ENCODE peak calls at places on chromosomes 16 and 17, in seven cellular contexts. D is lung, T is stomach, B is NCI-H1092 treated with DMSO at 0.1 percent for 48 hours, Y is lung microvascular endothelial cell, O is fibroblast of mammary gland, C is DMS153. F is an unnamed sample.
A peak's percentile ranks its signal among the peaks of the same experiment; 100 is the strongest.

GRCh38 chr17:44688675-44689491 is 693 bp downstream of the CCDC43 start:
- DNase-seq in D (no peak), T (no peak), B (no peak), Y (peak; percentile 2), O (no peak), C (no peak), F (no peak)

GRCh38 chr16:85521737-85522042 is 91.4 kb upstream of the GSE1 start:
- DNase-seq in D (no peak), T (no peak), B (peak; percentile 76), Y (no peak), O (no peak), C (peak; percentile 28), F (no peak)

GRCh38 chr17:62781826-62782225 is 26.3 kb downstream of the MARCHF10 start:
- DNase-seq in D (no peak), T (no peak), B (no peak), Y (no peak), O (peak; percentile 53), C (no peak), F (peak; percentile 72)

GRCh38 chr17:47172698-47173565 is 16.2 kb downstream of the CDC27 start:
- DNase-seq in D (no peak), T (no peak), B (no peak), Y (no peak), O (no peak), C (no peak), F (peak; percentile 37)

GRCh38 chr16:80997139-80997798 is 9.4 kb downstream of the CMC2 start:
- DNase-seq in D (no peak), T (no peak), B (no peak), Y (peak; percentile 16), O (peak; percentile 11), C (no peak), F (peak; percentile 60)

GRCh38 chr17:4881761-4882555 is 17.4 kb upstream of the C17orf107 start:
- DNase-seq in D (peak; percentile 63), T (peak; percentile 83), B (peak; percentile 13), Y (peak; percentile 43), O (peak; percentile 22), C (no peak), F (peak; percentile 37)

GRCh38 chr16:13178318-13178717 is 276.9 kb downstream of the SHISA9 start:
- DNase-seq in D (no peak), T (no peak), B (no peak), Y (no peak), O (no peak), C (no peak), F (no peak)

GRCh38 chr16:85152414-85153030 is 40.2 kb upstream of the CIBAR2 start:
- DNase-seq in D (no peak), T (no peak), B (no peak), Y (no peak), O (no peak), C (peak; percentile 29), F (no peak)

GRCh38 chr16:54200161-54200534 is 86.4 kb downstream of the IRX3 start:
- DNase-seq in D (no peak), T (no peak), B (no peak), Y (no peak), O (no peak), C (no peak), F (no peak)

GRCh38 chr16:16972831-16973230 is 497.9 kb downstream of the XYLT1 start:
- DNase-seq in D (no peak), T (no peak), B (no peak), Y (no peak), O (no peak), C (no peak), F (no peak)

GRCh38 chr16:89538286-89538685 is 22.2 kb upstream of the RPL13 start:
- DNase-seq in D (no peak), T (no peak), B (no peak), Y (no peak), O (no peak), C (no peak), F (no peak)

GRCh38 chr16:81284995-81285600 is 29.7 kb upstream of the GAN start:
- DNase-seq in D (no peak), T (no peak), B (no peak), Y (no peak), O (no peak), C (no peak), F (no peak)

GRCh38 chr16:25012525-25012991 is 2.6 kb downstream of the ARHGAP17 start:
- DNase-seq in D (no peak), T (no peak), B (no peak), Y (peak; percentile 59), O (peak; percentile 93), C (no peak), F (peak; percentile 85)

GRCh38 chr16:324451-325334 is 27.8 kb downstream of the AXIN1 start:
- DNase-seq in D (no peak), T (no peak), B (no peak), Y (peak; percentile 38), O (no peak), C (peak; percentile 27), F (peak; percentile 19)

GRCh38 chr16:89602273-89602951 is 11.0 kb upstream of the DPEP1 start:
- DNase-seq in D (no peak), T (no peak), B (no peak), Y (peak; percentile 90), O (peak; percentile 86), C (no peak), F (peak; percentile 93)

GRCh38 chr17:57651996-57652395 is 93.1 kb downstream of the CCDC182 start:
- DNase-seq in D (no peak), T (no peak), B (no peak), Y (no peak), O (no peak), C (no peak), F (no peak)

GRCh38 chr17:58513913-58514794 is at the start of gene MTMR4:
- DNase-seq in D (peak; percentile 78), T (peak; percentile 90), B (peak; percentile 79), Y (peak; percentile 72), O (peak; percentile 55), C (peak; percentile 68), F (peak; percentile 57)

GRCh38 chr17:28726396-28726911 is 421 bp upstream of the TLCD1 start:
- DNase-seq in D (peak; percentile 76), T (peak; percentile 69), B (peak; percentile 69), Y (peak; percentile 41), O (no peak), C (peak; percentile 37), F (no peak)

GRCh38 chr17:82531431-82531881 is 11.9 kb downstream of the FOXK2 start:
- DNase-seq in D (no peak), T (no peak), B (no peak), Y (peak; percentile 88), O (peak; percentile 80), C (no peak), F (peak; percentile 82)

GRCh38 chr17:46802831-46803230 is 15.7 kb downstream of the WNT3 start:
- DNase-seq in D (no peak), T (no peak), B (no peak), Y (no peak), O (no peak), C (no peak), F (no peak)

GRCh38 chr17:38417210-38417951 is 10.9 kb upstream of the ARHGAP23 start:
- DNase-seq in D (no peak), T (no peak), B (peak; percentile 50), Y (no peak), O (no peak), C (no peak), F (no peak)

GRCh38 chr17:29596811-29597210 is 3.9 kb downstream of the ANKRD13B start:
- DNase-seq in D (no peak), T (no peak), B (no peak), Y (no peak), O (no peak), C (no peak), F (no peak)

GRCh38 chr16:47604306-47604705 is 143.2 kb downstream of the PHKB start:
- DNase-seq in D (no peak), T (no peak), B (no peak), Y (no peak), O (peak; percentile 5), C (no peak), F (no peak)

GRCh38 chr17:83058478-83059167 is 20.8 kb upstream of the METRNL start:
- DNase-seq in D (no peak), T (peak; percentile 15), B (no peak), Y (no peak), O (no peak), C (no peak), F (no peak)

GRCh38 chr16:14013571-14014283 is 57.4 kb upstream of the MRTFB start:
- DNase-seq in D (peak; percentile 42), T (no peak), B (peak; percentile 51), Y (no peak), O (peak; percentile 99), C (peak; percentile 65), F (peak; percentile 47)

GRCh38 chr16:27332105-27332504 is 18.3 kb downstream of the IL4R start:
- DNase-seq in D (no peak), T (no peak), B (no peak), Y (peak; percentile 98), O (no peak), C (no peak), F (peak; percentile 63)

GRCh38 chr16:85326113-85326793 is 214.0 kb upstream of the CIBAR2 start:
- DNase-seq in D (no peak), T (no peak), B (no peak), Y (peak; percentile 21), O (no peak), C (no peak), F (peak; percentile 68)

GRCh38 chr17:1905190-1905919 is 75.5 kb downstream of the RPA1 start:
- DNase-seq in D (no peak), T (no peak), B (peak; percentile 89), Y (no peak), O (no peak), C (peak; percentile 45), F (no peak)